ENCODE peak calls at places on chromosomes 16 and 17, in four cellular contexts. Y is right lobe of liver, K is IMR-90, U is sigmoid colon. V is an unnamed sample. For H3K4me1, the result is how much of the 10 kb centered on the place peaks cover.

GRCh38 chr17:17885029-17885351 is 48.2 kb upstream of the SREBF1 start:
- DNase-seq in Y (no peak), K (no peak), U (no peak), V (no peak)

GRCh38 chr16:3566990-3567389 is 10.2 kb downstream of the NLRC3 start:
- DNase-seq in Y (no peak), U (no peak), K (no peak), V (no peak)

GRCh38 chr17:33457477-33457876 is 164.4 kb upstream of the ASIC2 start:
- DNase-seq in U (no peak), Y (no peak), K (no peak), V (no peak)

GRCh38 chr16:19175492-19176262 is 7.6 kb downstream of the SYT17 start:
- DNase-seq in Y (no peak), U (no peak), K (no peak), V (no peak)

GRCh38 chr17:42387221-42387657 is 1.0 kb downstream of the STAT3 start:
- DNase-seq in K (peak), U (peak), Y (peak), V (no peak)

GRCh38 chr16:67206838-67207115 is 7.8 kb downstream of the ELMO3 start:
- DNase-seq in Y (no peak), U (no peak), K (no peak), V (no peak)

GRCh38 chr17:47315451-47316266 is 8.1 kb upstream of the EFCAB13 start:
- DNase-seq in U (no peak), Y (no peak), K (peak), V (peak)

GRCh38 chr17:72165202-72165972 is 44.6 kb downstream of the SOX9 start:
- DNase-seq in Y (no peak), U (no peak), K (no peak), V (no peak)

GRCh38 chr17:14833201-14833773 is 431.8 kb downstream of the PMP22 start:
- DNase-seq in Y (no peak), U (no peak), K (peak), V (no peak)

GRCh38 chr17:17032131-17032692 is 10.0 kb upstream of the MPRIP start:
- DNase-seq in U (peak), Y (peak), K (peak), V (no peak)

GRCh38 chr17:21279198-21279535 is 5.3 kb upstream of the MAP2K3 start:
- DNase-seq in Y (no peak), U (no peak), K (no peak), V (no peak)

GRCh38 chr17:77535435-77535834 is 394.7 kb downstream of the SEC14L1 start:
- DNase-seq in K (no peak), Y (no peak), U (peak), V (no peak)

GRCh38 chr16:85421338-85422123 is 191.6 kb upstream of the GSE1 start:
- DNase-seq in K (no peak), Y (peak), U (peak), V (no peak)

GRCh38 chr16:53561101-53561888 is 58.3 kb upstream of the AKTIP start:
- DNase-seq in Y (no peak), U (no peak), K (no peak), V (no peak)

GRCh38 chr17:74295625-74296547 is 21.9 kb downstream of the DNAI2 start:
- DNase-seq in Y (no peak), U (no peak), K (no peak), V (no peak)

GRCh38 chr16:55499951-55500350 is 8.9 kb upstream of the LPCAT2 start:
- DNase-seq in Y (no peak), U (peak), K (peak), V (no peak)

GRCh38 chr16:11076259-11077018 is 132.1 kb downstream of the CLEC16A start:
- DNase-seq in K (peak), U (peak), Y (no peak), V (no peak)

GRCh38 chr17:78884876-78885667 is 17.9 kb downstream of the CEP295NL start:
- DNase-seq in K (no peak), U (no peak), Y (no peak), V (no peak)

GRCh38 chr16:87956169-87956770 is 5.0 kb downstream of the BANP start:
- DNase-seq in K (peak), U (no peak), Y (no peak), V (no peak)

GRCh38 chr16:77172964-77173363 is 18.0 kb upstream of the MON1B start:
- DNase-seq in Y (no peak), K (no peak), U (no peak), V (no peak)

GRCh38 chr17:15351925-15352324 is 10.5 kb upstream of the TEKT3 start:
- DNase-seq in Y (no peak), K (peak), U (peak), V (no peak)

GRCh38 chr17:68204736-68205135 is 43.1 kb upstream of the AMZ2 start:
- DNase-seq in U (no peak), Y (no peak), K (no peak), V (peak)

GRCh38 chr17:34764716-34765115 is 185.3 kb downstream of the TMEM132E start:
- DNase-seq in Y (no peak), U (no peak), K (no peak), V (no peak)

GRCh38 chr16:11234884-11235702 is 20.9 kb downstream of the SOCS1 start:
- DNase-seq in U (no peak), Y (no peak), K (peak), V (no peak)

GRCh38 chr17:16919663-16920627 is 52.0 kb downstream of the TNFRSF13B start:
- DNase-seq in K (no peak), Y (peak), U (no peak), V (no peak)

GRCh38 chr16:60031751-60032150 is 1297.6 kb upstream of the GOT2 start:
- DNase-seq in U (no peak), K (no peak), Y (no peak), V (no peak)

GRCh38 chr16:53219795-53220194 is 165.0 kb downstream of the CHD9 start:
- DNase-seq in Y (no peak), K (peak), U (no peak), V (no peak)

GRCh38 chr16:22372882-22373661 is 1.3 kb downstream of the CDR2 start:
- DNase-seq in Y (no peak), U (no peak), K (no peak), V (no peak)

GRCh38 chr17:69928586-69928985 is 146.4 kb upstream of the KCNJ16 start:
- DNase-seq in Y (no peak), K (no peak), U (no peak), V (no peak)

GRCh38 chr17:77188084-77189066 is 47.6 kb downstream of the SEC14L1 start:
- DNase-seq in K (no peak), U (no peak), Y (no peak), V (no peak)

GRCh38 chr17:32833526-32833925 is 43.4 kb downstream of the MYO1D start:
- DNase-seq in K (no peak), U (no peak), Y (no peak), V (no peak)

GRCh38 chr17:48148029-48148759 is 40.6 kb downstream of the SNX11 start:
- DNase-seq in U (no peak), Y (no peak), K (no peak), V (no peak)

GRCh38 chr16:66263168-66263972 is 103.1 kb upstream of the CDH5 start:
- DNase-seq in K (no peak), U (no peak), Y (peak), V (no peak)

GRCh38 chr17:17702370-17702769 is 21.1 kb downstream of the RAI1 start:
- DNase-seq in K (no peak), U (no peak), Y (no peak), V (no peak)

GRCh38 chr16:71723537-71724319 is 773 bp downstream of the PHLPP2 start:
- DNase-seq in Y (peak), K (peak), U (peak), V (peak)

GRCh38 chr17:63519116-63519881 is 3.9 kb upstream of the KCNH6 start:
- DNase-seq in U (no peak), K (no peak), Y (no peak), V (no peak)
- TF ChIP-seq POLR2A in U (no peak), K (no peak), Y (no peak), V (no peak)

DNA sequence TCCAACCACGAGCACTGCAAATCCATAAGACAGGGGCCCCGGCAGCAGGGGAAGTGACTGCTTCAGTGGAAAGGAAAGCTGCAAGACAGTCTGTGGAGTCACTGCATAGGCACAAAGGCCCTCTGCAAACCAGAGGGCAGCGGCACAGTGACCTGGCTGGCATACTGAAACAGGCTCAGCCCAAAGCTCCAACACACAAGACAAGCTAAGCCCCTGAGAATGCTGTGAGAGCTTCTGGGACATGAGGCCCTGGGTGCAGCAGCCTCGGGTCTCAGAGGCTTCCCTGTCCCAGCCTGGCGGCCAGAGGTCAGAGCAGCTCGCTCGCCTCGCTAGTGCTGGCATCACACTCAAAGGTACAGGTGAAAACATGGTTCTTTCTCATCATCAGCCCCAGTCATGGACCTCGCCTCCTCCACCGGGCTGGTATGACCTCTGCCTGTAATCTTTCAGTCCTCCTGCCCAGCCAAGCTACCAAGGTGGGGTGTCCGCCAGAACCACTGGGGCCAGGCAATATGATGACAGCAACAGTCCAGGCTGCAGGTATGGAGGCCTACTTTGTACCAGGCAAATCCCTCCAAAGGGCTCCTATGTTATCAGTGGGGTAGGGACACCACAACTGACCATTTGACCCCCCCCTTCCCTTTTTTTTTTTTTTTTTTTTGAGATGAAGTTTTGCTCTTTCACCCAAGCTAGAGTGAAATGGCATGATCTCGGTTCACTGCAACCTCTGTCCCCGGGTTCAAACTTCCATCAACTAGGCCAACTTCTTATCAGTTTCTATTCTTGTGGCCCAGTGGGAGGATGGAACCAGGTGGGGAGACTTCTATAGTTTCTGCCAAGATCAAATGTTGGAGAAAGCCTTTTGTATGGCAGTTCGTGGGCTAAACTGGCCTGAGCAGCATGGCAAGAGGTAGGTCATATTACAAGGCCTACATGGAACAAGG is 19.2 kb downstream of the ST3GAL2 start:
- DNase-seq in K (no peak), U (no peak), Y (peak), V (no peak)
- H3K4me1 ChIP-seq in K (under half), U (under half), Y (under half), V (under half)

DNA sequence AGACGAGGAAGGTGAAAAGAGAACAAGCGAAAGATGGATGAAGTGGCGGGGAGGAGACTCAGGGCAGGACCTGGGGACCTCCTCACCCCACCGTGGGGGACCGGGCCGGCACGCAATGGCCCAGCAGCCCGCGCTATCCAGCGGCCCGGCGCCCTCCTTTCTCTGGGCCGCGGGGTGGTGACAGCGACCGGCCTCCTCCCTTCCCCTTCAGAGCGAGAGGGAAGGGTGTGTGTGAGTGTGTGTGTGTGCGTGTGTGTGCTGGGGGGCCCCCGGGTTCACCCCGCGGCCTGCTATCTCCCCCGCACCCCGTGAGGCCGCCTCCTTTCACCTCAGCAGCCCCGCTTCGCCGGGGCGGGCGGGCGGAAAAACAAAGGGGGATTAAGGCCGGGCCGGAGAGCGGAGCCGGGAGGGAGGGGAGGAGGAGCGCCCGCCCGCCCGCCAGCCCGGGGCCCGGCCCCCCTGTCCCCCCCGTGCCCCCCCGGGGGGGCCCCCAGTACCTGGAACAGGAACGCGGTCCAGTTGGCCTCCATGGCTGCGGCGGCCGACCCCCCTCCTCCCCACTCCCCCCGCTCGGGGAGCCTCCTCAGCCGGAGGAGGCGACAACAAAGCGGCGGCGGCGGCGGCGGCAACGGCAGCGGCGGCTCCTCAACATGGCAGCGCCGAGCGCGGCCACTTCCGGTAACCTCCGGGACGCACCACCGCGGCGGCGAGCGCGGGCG is at the start of gene VEZF1:
- DNase-seq in U (peak), K (peak), Y (peak), V (peak)
- TF ChIP-seq POLR2A in U (peak), K (no peak), Y (peak), V (peak)

GRCh38 chr17:50145532-50146229 is 4.8 kb downstream of the PPP1R9B start:
- DNase-seq in U (no peak), Y (no peak), K (no peak), V (no peak)
- H3K4me1 ChIP-seq in U (under half), Y (under half), K (under half), V (under half)

DNA sequence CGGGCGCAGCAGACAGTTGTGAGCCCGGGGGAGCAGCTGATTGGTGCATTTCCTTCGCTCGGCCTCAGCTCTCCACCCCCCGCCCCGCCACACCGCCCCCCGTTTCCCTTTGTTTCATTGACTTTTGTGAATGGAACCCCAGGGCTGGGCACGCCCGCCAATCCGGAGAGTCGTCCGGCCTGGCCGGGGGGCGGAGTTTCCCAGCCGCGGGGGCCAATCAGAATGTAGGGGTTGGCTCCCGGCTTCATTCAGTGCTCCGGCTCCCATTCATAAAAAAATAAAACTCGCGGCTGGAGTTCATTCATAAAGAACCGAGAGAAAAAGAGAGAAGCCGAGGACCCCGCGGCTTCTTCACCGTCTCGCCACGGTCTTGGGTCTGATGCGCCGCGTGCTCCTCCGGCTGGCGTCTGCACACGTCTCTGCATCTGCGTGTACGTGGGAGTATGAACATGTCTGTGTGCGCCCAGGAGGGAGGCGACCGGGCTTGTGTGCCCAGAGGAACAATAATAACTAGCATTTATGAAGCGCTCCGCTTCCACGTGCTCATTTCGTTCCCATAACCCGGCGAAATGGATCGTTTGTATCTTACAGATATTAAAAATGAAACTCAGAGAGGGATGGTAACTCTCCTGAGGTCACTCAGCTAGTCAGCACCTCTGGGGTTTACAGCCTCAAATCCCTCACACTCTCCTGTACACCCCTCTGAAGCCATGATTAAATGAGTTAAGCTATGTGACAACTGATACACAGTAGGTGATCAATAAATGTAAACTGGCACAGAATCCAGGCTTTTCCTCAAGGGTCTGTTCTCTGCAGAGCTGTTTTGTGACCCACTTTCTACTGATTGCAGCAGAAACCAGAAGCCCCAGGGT is at the start of gene ETV4:
- DNase-seq in U (peak), K (peak), Y (peak), V (peak)
- TF ChIP-seq POLR2A in U (no peak), K (no peak), Y (no peak), V (no peak)

DNA sequence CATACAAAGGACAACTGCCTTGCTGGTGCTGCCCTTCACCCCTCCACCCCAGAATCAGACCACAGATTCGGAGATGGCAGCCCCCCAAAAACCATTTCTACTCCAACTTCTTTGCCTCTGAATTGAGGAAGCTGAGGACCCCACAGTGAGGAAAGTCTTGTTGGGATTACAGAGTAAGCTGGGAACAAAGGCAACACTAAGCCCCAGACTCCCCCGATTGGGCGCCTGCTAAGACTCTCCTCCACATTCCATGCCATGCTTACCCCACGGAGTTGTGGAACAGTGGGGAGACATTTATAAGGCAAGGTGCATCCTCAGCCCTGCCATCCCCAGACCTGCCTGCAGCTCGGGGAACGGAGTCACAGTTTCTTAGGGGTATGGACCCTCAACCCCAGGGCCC is 1.9 kb downstream of the GIT1 start:
- DNase-seq in Y (no peak), K (no peak), U (no peak), V (no peak)
- H3K4me1 ChIP-seq in Y (under half), K (under half), U (half or more), V (under half)

GRCh38 chr17:50094753-50095616 is at the start of gene PDK2:
- DNase-seq in K (peak), Y (peak), U (peak), V (peak)
- TF ChIP-seq POLR2A in K (no peak), Y (peak), U (peak), V (no peak)

V was measured in ovary.